ENCODE peak calls at places on chromosomes 4 and X, in nine cellular contexts. E is esophagus squamous epithelium, X is tibial artery, Q is activated gamma-delta T cell, J is GOT3, U is NCI-H460, V is HFF-Myc, D is COR-L47, H is mucosa of descending colon. I is an unnamed sample.

GRCh38 chr4:38243385-38244053 is 283.3 kb downstream of the PTTG2 start:
- DNase-seq in E (no peak), V (no peak), J (no peak), U (no peak), X (no peak), D (no peak), Q (no peak), H (peak; percentile 48), I (peak; percentile 53)

GRCh38 chrX:104913348-104913747 is 307.1 kb downstream of the TEX13A start:
- DNase-seq in X (no peak), H (no peak), V (no peak), D (no peak), E (no peak), J (no peak), U (no peak), Q (no peak), I (no peak)

GRCh38 chr4:98611649-98612317 is 46.6 kb downstream of the TSPAN5 start:
- DNase-seq in U (no peak), E (no peak), H (no peak), X (no peak), D (no peak), V (no peak), J (no peak), Q (no peak), I (no peak)

GRCh38 chr4:172865531-172866127 is 303.0 kb upstream of the GALNT7 start:
- DNase-seq in E (no peak), X (no peak), V (no peak), H (no peak), D (no peak), Q (no peak), U (no peak), J (no peak), I (no peak)

GRCh38 chr4:71231073-71231752 is 107.6 kb upstream of the SLC4A4 start:
- DNase-seq in H (peak; percentile 86), Q (peak; percentile 1), D (no peak), X (peak; percentile 99), J (peak; percentile 17), V (no peak), E (no peak), U (no peak), I (peak; percentile 85)

GRCh38 chr4:137994858-137995257 is 247.3 kb downstream of the SLC7A11 start:
- DNase-seq in V (no peak), D (no peak), X (no peak), E (no peak), Q (no peak), H (no peak), U (no peak), J (no peak), I (no peak)

GRCh38 chr4:53576676-53577372 is 14.5 kb downstream of the LNX1 start:
- DNase-seq in U (no peak), H (peak; percentile 85), D (no peak), X (no peak), V (no peak), J (no peak), E (no peak), Q (no peak), I (no peak)

GRCh38 chrX:5236096-5236495 is 992.6 kb downstream of the NLGN4X start:
- DNase-seq in J (no peak), E (no peak), U (peak; percentile 2), D (no peak), V (no peak), H (no peak), X (no peak), Q (no peak), I (no peak)